ENCODE peak calls at places on chromosomes 7 and 10, in four cellular contexts. One of them, this sample, is unnamed.

GRCh38 chr7:129843982-129844840 is 108.5 kb downstream of the UBE2H start:
- DNase-seq in T-helper 1 cell: no peak
- DNase-seq in chondrocyte: no peak
- DNase-seq in stimulated activated CD8-positive, alpha-beta memory T cell treated with anti-CD3 and anti-CD28 coated beads, Interleukin-15, amount 100 ng/mL, for 4 hours: no peak
- DNase-seq in this sample: no peak

GRCh38 chr7:157506268-157506667 is 169.5 kb downstream of the DNAJB6 start:
- DNase-seq in T-helper 1 cell: no peak
- DNase-seq in chondrocyte: peak
- DNase-seq in stimulated activated CD8-positive, alpha-beta memory T cell treated with anti-CD3 and anti-CD28 coated beads, Interleukin-15, amount 100 ng/mL, for 4 hours: no peak
- DNase-seq in this sample: no peak

GRCh38 chr10:103693070-103693811 is 162.1 kb downstream of the SH3PXD2A start:
- DNase-seq in T-helper 1 cell: no peak
- DNase-seq in chondrocyte: no peak
- DNase-seq in stimulated activated CD8-positive, alpha-beta memory T cell treated with anti-CD3 and anti-CD28 coated beads, Interleukin-15, amount 100 ng/mL, for 4 hours: no peak
- DNase-seq in this sample: no peak

GRCh38 chr10:131024259-131025131 is 287.0 kb downstream of the TCERG1L start:
- DNase-seq in T-helper 1 cell: no peak
- DNase-seq in chondrocyte: peak
- DNase-seq in stimulated activated CD8-positive, alpha-beta memory T cell treated with anti-CD3 and anti-CD28 coated beads, Interleukin-15, amount 100 ng/mL, for 4 hours: no peak
- DNase-seq in this sample: no peak

GRCh38 chr10:15035385-15036301 is 8.1 kb upstream of the OLAH start:
- DNase-seq in T-helper 1 cell: no peak
- DNase-seq in chondrocyte: no peak
- DNase-seq in stimulated activated CD8-positive, alpha-beta memory T cell treated with anti-CD3 and anti-CD28 coated beads, Interleukin-15, amount 100 ng/mL, for 4 hours: no peak
- DNase-seq in this sample: no peak

GRCh38 chr7:56009695-56010094 is 41.5 kb downstream of the PSPH start:
- DNase-seq in T-helper 1 cell: no peak
- DNase-seq in chondrocyte: no peak
- DNase-seq in stimulated activated CD8-positive, alpha-beta memory T cell treated with anti-CD3 and anti-CD28 coated beads, Interleukin-15, amount 100 ng/mL, for 4 hours: no peak
- DNase-seq in this sample: no peak

GRCh38 chr10:72019085-72019876 is 55.1 kb downstream of the CHST3 start:
- DNase-seq in T-helper 1 cell: no peak
- DNase-seq in chondrocyte: no peak
- DNase-seq in stimulated activated CD8-positive, alpha-beta memory T cell treated with anti-CD3 and anti-CD28 coated beads, Interleukin-15, amount 100 ng/mL, for 4 hours: no peak
- DNase-seq in this sample: no peak

GRCh38 chr7:39696631-39697030 is 73.3 kb downstream of the RALA start:
- DNase-seq in T-helper 1 cell: no peak
- DNase-seq in chondrocyte: no peak
- DNase-seq in stimulated activated CD8-positive, alpha-beta memory T cell treated with anti-CD3 and anti-CD28 coated beads, Interleukin-15, amount 100 ng/mL, for 4 hours: no peak
- DNase-seq in this sample: no peak

GRCh38 chr10:126080879-126081331 is 184.5 kb downstream of the FANK1 start:
- DNase-seq in T-helper 1 cell: no peak
- DNase-seq in chondrocyte: no peak
- DNase-seq in stimulated activated CD8-positive, alpha-beta memory T cell treated with anti-CD3 and anti-CD28 coated beads, Interleukin-15, amount 100 ng/mL, for 4 hours: no peak
- DNase-seq in this sample: no peak

GRCh38 chr10:23994459-23995046 is 214.4 kb upstream of the KIAA1217 start:
- DNase-seq in T-helper 1 cell: no peak
- DNase-seq in chondrocyte: no peak
- DNase-seq in stimulated activated CD8-positive, alpha-beta memory T cell treated with anti-CD3 and anti-CD28 coated beads, Interleukin-15, amount 100 ng/mL, for 4 hours: no peak
- DNase-seq in this sample: no peak

GRCh38 chr10:28541695-28542365 is 8.9 kb downstream of the WAC start:
- DNase-seq in T-helper 1 cell: no peak
- DNase-seq in chondrocyte: no peak
- DNase-seq in stimulated activated CD8-positive, alpha-beta memory T cell treated with anti-CD3 and anti-CD28 coated beads, Interleukin-15, amount 100 ng/mL, for 4 hours: no peak
- DNase-seq in this sample: no peak

GRCh38 chr7:28626629-28627262 is 214.4 kb downstream of the CREB5 start:
- DNase-seq in T-helper 1 cell: no peak
- DNase-seq in chondrocyte: no peak
- DNase-seq in stimulated activated CD8-positive, alpha-beta memory T cell treated with anti-CD3 and anti-CD28 coated beads, Interleukin-15, amount 100 ng/mL, for 4 hours: no peak
- DNase-seq in this sample: no peak

GRCh38 chr10:3147117-3147820 is 25.3 kb downstream of the PITRM1 start:
- DNase-seq in T-helper 1 cell: no peak
- DNase-seq in chondrocyte: no peak
- DNase-seq in stimulated activated CD8-positive, alpha-beta memory T cell treated with anti-CD3 and anti-CD28 coated beads, Interleukin-15, amount 100 ng/mL, for 4 hours: no peak
- DNase-seq in this sample: no peak

GRCh38 chr10:49518982-49519578 is 19.8 kb downstream of the ERCC6 start:
- DNase-seq in T-helper 1 cell: peak
- DNase-seq in chondrocyte: no peak
- DNase-seq in stimulated activated CD8-positive, alpha-beta memory T cell treated with anti-CD3 and anti-CD28 coated beads, Interleukin-15, amount 100 ng/mL, for 4 hours: no peak
- DNase-seq in this sample: no peak

GRCh38 chr7:38840736-38841460 is 68.1 kb downstream of the VPS41 start:
- DNase-seq in T-helper 1 cell: no peak
- DNase-seq in chondrocyte: no peak
- DNase-seq in stimulated activated CD8-positive, alpha-beta memory T cell treated with anti-CD3 and anti-CD28 coated beads, Interleukin-15, amount 100 ng/mL, for 4 hours: no peak
- DNase-seq in this sample: no peak

GRCh38 chr7:47503283-47503682 is 78.6 kb downstream of the TNS3 start:
- DNase-seq in T-helper 1 cell: no peak
- DNase-seq in chondrocyte: peak
- DNase-seq in stimulated activated CD8-positive, alpha-beta memory T cell treated with anti-CD3 and anti-CD28 coated beads, Interleukin-15, amount 100 ng/mL, for 4 hours: no peak
- DNase-seq in this sample: no peak

GRCh38 chr7:74134117-74134539 is 40.0 kb upstream of the EIF4H start:
- DNase-seq in T-helper 1 cell: no peak
- DNase-seq in chondrocyte: no peak
- DNase-seq in stimulated activated CD8-positive, alpha-beta memory T cell treated with anti-CD3 and anti-CD28 coated beads, Interleukin-15, amount 100 ng/mL, for 4 hours: no peak
- DNase-seq in this sample: no peak

GRCh38 chr10:10803273-10803672 is 214.4 kb upstream of the CELF2 start:
- DNase-seq in T-helper 1 cell: no peak
- DNase-seq in chondrocyte: no peak
- DNase-seq in stimulated activated CD8-positive, alpha-beta memory T cell treated with anti-CD3 and anti-CD28 coated beads, Interleukin-15, amount 100 ng/mL, for 4 hours: no peak
- DNase-seq in this sample: no peak

GRCh38 chr10:93903051-93903450 is 9.3 kb downstream of the SLC35G1 start:
- DNase-seq in T-helper 1 cell: no peak
- DNase-seq in chondrocyte: no peak
- DNase-seq in stimulated activated CD8-positive, alpha-beta memory T cell treated with anti-CD3 and anti-CD28 coated beads, Interleukin-15, amount 100 ng/mL, for 4 hours: no peak
- DNase-seq in this sample: no peak

GRCh38 chr10:3935141-3935540 is 150.1 kb upstream of the KLF6 start:
- DNase-seq in T-helper 1 cell: peak
- DNase-seq in chondrocyte: no peak
- DNase-seq in stimulated activated CD8-positive, alpha-beta memory T cell treated with anti-CD3 and anti-CD28 coated beads, Interleukin-15, amount 100 ng/mL, for 4 hours: peak
- DNase-seq in this sample: no peak

GRCh38 chr10:32005050-32005449 is 51.2 kb downstream of the KIF5B start:
- DNase-seq in T-helper 1 cell: peak
- DNase-seq in chondrocyte: no peak
- DNase-seq in stimulated activated CD8-positive, alpha-beta memory T cell treated with anti-CD3 and anti-CD28 coated beads, Interleukin-15, amount 100 ng/mL, for 4 hours: no peak
- DNase-seq in this sample: peak

GRCh38 chr10:60434418-60435046 is 44.9 kb upstream of the ANK3 start:
- DNase-seq in T-helper 1 cell: no peak
- DNase-seq in chondrocyte: no peak
- DNase-seq in stimulated activated CD8-positive, alpha-beta memory T cell treated with anti-CD3 and anti-CD28 coated beads, Interleukin-15, amount 100 ng/mL, for 4 hours: no peak
- DNase-seq in this sample: no peak

GRCh38 chr7:41107938-41108448 is 594.9 kb downstream of the INHBA start:
- DNase-seq in T-helper 1 cell: no peak
- DNase-seq in chondrocyte: no peak
- DNase-seq in stimulated activated CD8-positive, alpha-beta memory T cell treated with anti-CD3 and anti-CD28 coated beads, Interleukin-15, amount 100 ng/mL, for 4 hours: no peak
- DNase-seq in this sample: no peak

GRCh38 chr10:114285961-114286441 is 46.9 kb downstream of the VWA2 start:
- DNase-seq in T-helper 1 cell: no peak
- DNase-seq in chondrocyte: peak
- DNase-seq in stimulated activated CD8-positive, alpha-beta memory T cell treated with anti-CD3 and anti-CD28 coated beads, Interleukin-15, amount 100 ng/mL, for 4 hours: no peak
- DNase-seq in this sample: no peak

GRCh38 chr10:89163265-89163995 is 43.7 kb downstream of the CH25H start:
- DNase-seq in T-helper 1 cell: peak
- DNase-seq in chondrocyte: no peak
- DNase-seq in stimulated activated CD8-positive, alpha-beta memory T cell treated with anti-CD3 and anti-CD28 coated beads, Interleukin-15, amount 100 ng/mL, for 4 hours: peak
- DNase-seq in this sample: no peak

GRCh38 chr7:27174077-27175004 is at the start of gene HOXA10:
- DNase-seq in T-helper 1 cell: no peak
- DNase-seq in chondrocyte: peak
- DNase-seq in stimulated activated CD8-positive, alpha-beta memory T cell treated with anti-CD3 and anti-CD28 coated beads, Interleukin-15, amount 100 ng/mL, for 4 hours: no peak
- DNase-seq in this sample: no peak

GRCh38 chr7:18675579-18675978 is 180.0 kb downstream of the HDAC9 start:
- DNase-seq in T-helper 1 cell: no peak
- DNase-seq in chondrocyte: no peak
- DNase-seq in stimulated activated CD8-positive, alpha-beta memory T cell treated with anti-CD3 and anti-CD28 coated beads, Interleukin-15, amount 100 ng/mL, for 4 hours: no peak
- DNase-seq in this sample: no peak

GRCh38 chr7:19958309-19958896 is 185.0 kb upstream of the TMEM196 start:
- DNase-seq in T-helper 1 cell: no peak
- DNase-seq in chondrocyte: no peak
- DNase-seq in stimulated activated CD8-positive, alpha-beta memory T cell treated with anti-CD3 and anti-CD28 coated beads, Interleukin-15, amount 100 ng/mL, for 4 hours: no peak
- DNase-seq in this sample: no peak

GRCh38 chr7:101927389-101928306 is 110.2 kb downstream of the CUX1 start:
- DNase-seq in T-helper 1 cell: no peak
- DNase-seq in chondrocyte: peak
- DNase-seq in stimulated activated CD8-positive, alpha-beta memory T cell treated with anti-CD3 and anti-CD28 coated beads, Interleukin-15, amount 100 ng/mL, for 4 hours: no peak
- DNase-seq in this sample: no peak

GRCh38 chr7:110943686-110944350 is 147.1 kb upstream of the LRRN3 start:
- DNase-seq in T-helper 1 cell: no peak
- DNase-seq in chondrocyte: no peak
- DNase-seq in stimulated activated CD8-positive, alpha-beta memory T cell treated with anti-CD3 and anti-CD28 coated beads, Interleukin-15, amount 100 ng/mL, for 4 hours: no peak
- DNase-seq in this sample: no peak

GRCh38 chr10:127881262-127881661 is 11.5 kb downstream of the CLRN3 start:
- DNase-seq in T-helper 1 cell: no peak
- DNase-seq in chondrocyte: no peak
- DNase-seq in stimulated activated CD8-positive, alpha-beta memory T cell treated with anti-CD3 and anti-CD28 coated beads, Interleukin-15, amount 100 ng/mL, for 4 hours: no peak
- DNase-seq in this sample: no peak

GRCh38 chr7:2032876-2033407 is 199.8 kb downstream of the MAD1L1 start:
- DNase-seq in T-helper 1 cell: no peak
- DNase-seq in chondrocyte: no peak
- DNase-seq in stimulated activated CD8-positive, alpha-beta memory T cell treated with anti-CD3 and anti-CD28 coated beads, Interleukin-15, amount 100 ng/mL, for 4 hours: no peak
- DNase-seq in this sample: no peak

GRCh38 chr7:121442845-121443244 is 46.7 kb upstream of the FAM3C start:
- DNase-seq in T-helper 1 cell: no peak
- DNase-seq in chondrocyte: no peak
- DNase-seq in stimulated activated CD8-positive, alpha-beta memory T cell treated with anti-CD3 and anti-CD28 coated beads, Interleukin-15, amount 100 ng/mL, for 4 hours: no peak
- DNase-seq in this sample: no peak

GRCh38 chr10:47346572-47347302 is 1.4 kb upstream of the RBP3 start:
- DNase-seq in T-helper 1 cell: no peak
- DNase-seq in chondrocyte: peak
- DNase-seq in stimulated activated CD8-positive, alpha-beta memory T cell treated with anti-CD3 and anti-CD28 coated beads, Interleukin-15, amount 100 ng/mL, for 4 hours: no peak
- DNase-seq in this sample: no peak